ENCODE peak calls at places on chromosomes 12 and 14, in ten cellular contexts. One of them, this sample, is unnamed.

GRCh38 chr12:75553398-75553797 is 42.0 kb upstream of the KRR1 start:
- DNase-seq in breast epithelium: no peak
- DNase-seq in astrocyte of the spinal cord: peak
- DNase-seq in AG04449: no peak
- DNase-seq in esophagus muscularis mucosa: no peak
- DNase-seq in HepG2: no peak
- DNase-seq in GM23338: peak
- DNase-seq in right cardiac atrium: no peak
- DNase-seq in NT2/D1: no peak
- DNase-seq in naive thymus-derived CD4-positive, alpha-beta T cell: no peak
- DNase-seq in this sample: no peak

GRCh38 chr14:65462411-65462810 is 49.9 kb downstream of the FUT8 start:
- DNase-seq in breast epithelium: no peak
- DNase-seq in astrocyte of the spinal cord: peak
- DNase-seq in AG04449: peak
- DNase-seq in esophagus muscularis mucosa: no peak
- DNase-seq in HepG2: no peak
- DNase-seq in GM23338: no peak
- DNase-seq in right cardiac atrium: no peak
- DNase-seq in NT2/D1: no peak
- DNase-seq in naive thymus-derived CD4-positive, alpha-beta T cell: no peak
- DNase-seq in this sample: no peak

GRCh38 chr12:2335517-2335916 is 282.7 kb downstream of the CACNA1C start:
- DNase-seq in breast epithelium: no peak
- DNase-seq in astrocyte of the spinal cord: no peak
- DNase-seq in AG04449: no peak
- DNase-seq in esophagus muscularis mucosa: no peak
- DNase-seq in HepG2: no peak
- DNase-seq in GM23338: no peak
- DNase-seq in right cardiac atrium: no peak
- DNase-seq in NT2/D1: no peak
- DNase-seq in naive thymus-derived CD4-positive, alpha-beta T cell: no peak
- DNase-seq in this sample: no peak

GRCh38 chr12:92188517-92189188 is 43.0 kb upstream of the BTG1 start:
- DNase-seq in breast epithelium: no peak
- DNase-seq in astrocyte of the spinal cord: no peak
- DNase-seq in AG04449: no peak
- DNase-seq in esophagus muscularis mucosa: no peak
- DNase-seq in HepG2: no peak
- DNase-seq in GM23338: no peak
- DNase-seq in right cardiac atrium: no peak
- DNase-seq in NT2/D1: no peak
- DNase-seq in naive thymus-derived CD4-positive, alpha-beta T cell: no peak
- DNase-seq in this sample: no peak

GRCh38 chr14:52848626-52849025 is 57.2 kb upstream of the GNPNAT1 start:
- DNase-seq in breast epithelium: no peak
- DNase-seq in astrocyte of the spinal cord: peak
- DNase-seq in AG04449: no peak
- DNase-seq in esophagus muscularis mucosa: no peak
- DNase-seq in HepG2: no peak
- DNase-seq in GM23338: no peak
- DNase-seq in right cardiac atrium: no peak
- DNase-seq in NT2/D1: no peak
- DNase-seq in naive thymus-derived CD4-positive, alpha-beta T cell: no peak
- DNase-seq in this sample: no peak

GRCh38 chr12:116726749-116727148 is 11.1 kb downstream of the SPRING1 start:
- DNase-seq in breast epithelium: no peak
- DNase-seq in astrocyte of the spinal cord: no peak
- DNase-seq in AG04449: no peak
- DNase-seq in esophagus muscularis mucosa: no peak
- DNase-seq in HepG2: no peak
- DNase-seq in GM23338: peak
- DNase-seq in right cardiac atrium: no peak
- DNase-seq in NT2/D1: no peak
- DNase-seq in naive thymus-derived CD4-positive, alpha-beta T cell: no peak
- DNase-seq in this sample: no peak

GRCh38 chr14:58824106-58824505 is 186.3 kb downstream of the DACT1 start:
- DNase-seq in breast epithelium: no peak
- DNase-seq in astrocyte of the spinal cord: no peak
- DNase-seq in AG04449: no peak
- DNase-seq in esophagus muscularis mucosa: no peak
- DNase-seq in HepG2: no peak
- DNase-seq in GM23338: no peak
- DNase-seq in right cardiac atrium: no peak
- DNase-seq in NT2/D1: no peak
- DNase-seq in naive thymus-derived CD4-positive, alpha-beta T cell: no peak
- DNase-seq in this sample: no peak

GRCh38 chr14:95217391-95217900 is 60.1 kb upstream of the DICER1 start:
- DNase-seq in breast epithelium: no peak
- DNase-seq in astrocyte of the spinal cord: no peak
- DNase-seq in AG04449: no peak
- DNase-seq in esophagus muscularis mucosa: no peak
- DNase-seq in HepG2: no peak
- DNase-seq in GM23338: no peak
- DNase-seq in right cardiac atrium: no peak
- DNase-seq in NT2/D1: no peak
- DNase-seq in naive thymus-derived CD4-positive, alpha-beta T cell: no peak
- DNase-seq in this sample: no peak

GRCh38 chr12:80692114-80692513 is 15.3 kb upstream of the MYF6 start:
- DNase-seq in breast epithelium: no peak
- DNase-seq in astrocyte of the spinal cord: no peak
- DNase-seq in AG04449: no peak
- DNase-seq in esophagus muscularis mucosa: no peak
- DNase-seq in HepG2: no peak
- DNase-seq in GM23338: no peak
- DNase-seq in right cardiac atrium: no peak
- DNase-seq in NT2/D1: no peak
- DNase-seq in naive thymus-derived CD4-positive, alpha-beta T cell: no peak
- DNase-seq in this sample: no peak

GRCh38 chr14:101865288-101865687 is 99.1 kb upstream of the DYNC1H1 start:
- DNase-seq in breast epithelium: no peak
- DNase-seq in astrocyte of the spinal cord: no peak
- DNase-seq in AG04449: no peak
- DNase-seq in esophagus muscularis mucosa: no peak
- DNase-seq in HepG2: no peak
- DNase-seq in GM23338: no peak
- DNase-seq in right cardiac atrium: no peak
- DNase-seq in NT2/D1: no peak
- DNase-seq in naive thymus-derived CD4-positive, alpha-beta T cell: no peak
- DNase-seq in this sample: no peak

GRCh38 chr14:35369701-35370191 is 34.8 kb downstream of the NFKBIA start:
- DNase-seq in breast epithelium: no peak
- DNase-seq in astrocyte of the spinal cord: peak
- DNase-seq in AG04449: no peak
- DNase-seq in esophagus muscularis mucosa: no peak
- DNase-seq in HepG2: no peak
- DNase-seq in GM23338: no peak
- DNase-seq in right cardiac atrium: no peak
- DNase-seq in NT2/D1: no peak
- DNase-seq in naive thymus-derived CD4-positive, alpha-beta T cell: no peak
- DNase-seq in this sample: no peak

GRCh38 chr12:126704609-126705008 is 1562.4 kb upstream of the TMEM132C start:
- DNase-seq in breast epithelium: no peak
- DNase-seq in astrocyte of the spinal cord: no peak
- DNase-seq in AG04449: no peak
- DNase-seq in esophagus muscularis mucosa: no peak
- DNase-seq in HepG2: no peak
- DNase-seq in GM23338: peak
- DNase-seq in right cardiac atrium: no peak
- DNase-seq in NT2/D1: no peak
- DNase-seq in naive thymus-derived CD4-positive, alpha-beta T cell: no peak
- DNase-seq in this sample: no peak

GRCh38 chr12:76551482-76551888 is 8.1 kb downstream of the OSBPL8 start:
- DNase-seq in breast epithelium: no peak
- DNase-seq in astrocyte of the spinal cord: no peak
- DNase-seq in AG04449: no peak
- DNase-seq in esophagus muscularis mucosa: no peak
- DNase-seq in HepG2: no peak
- DNase-seq in GM23338: no peak
- DNase-seq in right cardiac atrium: no peak
- DNase-seq in NT2/D1: no peak
- DNase-seq in naive thymus-derived CD4-positive, alpha-beta T cell: no peak
- DNase-seq in this sample: no peak

GRCh38 chr12:108799528-108800243 is 57.7 kb downstream of the SSH1 start:
- DNase-seq in breast epithelium: no peak
- DNase-seq in astrocyte of the spinal cord: no peak
- DNase-seq in AG04449: no peak
- DNase-seq in esophagus muscularis mucosa: no peak
- DNase-seq in HepG2: no peak
- DNase-seq in GM23338: no peak
- DNase-seq in right cardiac atrium: no peak
- DNase-seq in NT2/D1: no peak
- DNase-seq in naive thymus-derived CD4-positive, alpha-beta T cell: no peak
- DNase-seq in this sample: no peak

GRCh38 chr14:69037790-69038448 is 58.8 kb upstream of the ACTN1 start:
- DNase-seq in breast epithelium: no peak
- DNase-seq in astrocyte of the spinal cord: no peak
- DNase-seq in AG04449: no peak
- DNase-seq in esophagus muscularis mucosa: no peak
- DNase-seq in HepG2: no peak
- DNase-seq in GM23338: peak
- DNase-seq in right cardiac atrium: peak
- DNase-seq in NT2/D1: no peak
- DNase-seq in naive thymus-derived CD4-positive, alpha-beta T cell: no peak
- DNase-seq in this sample: no peak

DNA sequence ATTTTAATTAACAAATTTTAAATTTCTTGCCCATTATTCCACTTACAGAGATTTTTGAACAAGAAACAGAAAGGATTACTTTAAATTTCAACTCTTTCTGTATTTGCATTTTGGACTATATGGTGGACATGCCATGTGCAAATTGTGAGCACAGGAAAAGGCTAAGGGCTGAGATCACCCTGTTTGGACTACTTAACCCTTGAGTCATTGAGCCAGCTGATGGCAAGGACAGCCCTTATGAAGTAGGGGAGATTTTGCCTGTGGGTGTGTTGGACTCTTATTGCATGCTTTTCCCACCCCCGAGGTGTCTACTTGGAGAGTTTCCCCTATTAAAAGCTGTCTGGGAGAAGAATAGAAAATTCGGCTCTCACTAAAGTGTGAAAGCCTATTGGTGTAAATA is 17.2 kb downstream of the DERA start:
- DNase-seq in breast epithelium: no peak
- DNase-seq in astrocyte of the spinal cord: peak
- DNase-seq in AG04449: peak
- DNase-seq in esophagus muscularis mucosa: no peak
- DNase-seq in HepG2: peak
- DNase-seq in GM23338: no peak
- DNase-seq in right cardiac atrium: no peak
- DNase-seq in NT2/D1: no peak
- DNase-seq in naive thymus-derived CD4-positive, alpha-beta T cell: no peak
- DNase-seq in this sample: no peak
- H3K4me3 ChIP-seq in breast epithelium: no peak
- H3K4me3 ChIP-seq in astrocyte of the spinal cord: no peak
- H3K4me3 ChIP-seq in AG04449: no peak
- H3K4me3 ChIP-seq in esophagus muscularis mucosa: no peak
- H3K4me3 ChIP-seq in HepG2: no peak
- H3K4me3 ChIP-seq in GM23338: no peak
- H3K4me3 ChIP-seq in right cardiac atrium: no peak
- H3K4me3 ChIP-seq in NT2/D1: no peak
- H3K4me3 ChIP-seq in naive thymus-derived CD4-positive, alpha-beta T cell: no peak
- H3K4me3 ChIP-seq in this sample: no peak

GRCh38 chr12:95241761-95242506 is 24.3 kb downstream of the VEZT start:
- DNase-seq in breast epithelium: no peak
- DNase-seq in astrocyte of the spinal cord: no peak
- DNase-seq in AG04449: no peak
- DNase-seq in esophagus muscularis mucosa: no peak
- DNase-seq in HepG2: no peak
- DNase-seq in GM23338: no peak
- DNase-seq in right cardiac atrium: no peak
- DNase-seq in NT2/D1: no peak
- DNase-seq in naive thymus-derived CD4-positive, alpha-beta T cell: no peak
- DNase-seq in this sample: no peak

GRCh38 chr12:95239216-95239615 is 21.6 kb downstream of the VEZT start:
- DNase-seq in breast epithelium: no peak
- DNase-seq in astrocyte of the spinal cord: no peak
- DNase-seq in AG04449: no peak
- DNase-seq in esophagus muscularis mucosa: no peak
- DNase-seq in HepG2: peak
- DNase-seq in GM23338: no peak
- DNase-seq in right cardiac atrium: no peak
- DNase-seq in NT2/D1: no peak
- DNase-seq in naive thymus-derived CD4-positive, alpha-beta T cell: no peak
- DNase-seq in this sample: no peak

GRCh38 chr12:95238150-95238549 is 20.5 kb downstream of the VEZT start:
- DNase-seq in breast epithelium: no peak
- DNase-seq in astrocyte of the spinal cord: no peak
- DNase-seq in AG04449: no peak
- DNase-seq in esophagus muscularis mucosa: no peak
- DNase-seq in HepG2: no peak
- DNase-seq in GM23338: no peak
- DNase-seq in right cardiac atrium: no peak
- DNase-seq in NT2/D1: no peak
- DNase-seq in naive thymus-derived CD4-positive, alpha-beta T cell: no peak
- DNase-seq in this sample: no peak

GRCh38 chr12:95243497-95244183 is 26.0 kb downstream of the VEZT start:
- DNase-seq in breast epithelium: no peak
- DNase-seq in astrocyte of the spinal cord: no peak
- DNase-seq in AG04449: no peak
- DNase-seq in esophagus muscularis mucosa: no peak
- DNase-seq in HepG2: no peak
- DNase-seq in GM23338: no peak
- DNase-seq in right cardiac atrium: no peak
- DNase-seq in NT2/D1: no peak
- DNase-seq in naive thymus-derived CD4-positive, alpha-beta T cell: no peak
- DNase-seq in this sample: no peak

GRCh38 chr12:95240556-95240955 is 22.9 kb downstream of the VEZT start:
- DNase-seq in breast epithelium: no peak
- DNase-seq in astrocyte of the spinal cord: no peak
- DNase-seq in AG04449: no peak
- DNase-seq in esophagus muscularis mucosa: no peak
- DNase-seq in HepG2: no peak
- DNase-seq in GM23338: no peak
- DNase-seq in right cardiac atrium: no peak
- DNase-seq in NT2/D1: no peak
- DNase-seq in naive thymus-derived CD4-positive, alpha-beta T cell: no peak
- DNase-seq in this sample: no peak
- H3K4me3 ChIP-seq in breast epithelium: no peak
- H3K4me3 ChIP-seq in astrocyte of the spinal cord: no peak
- H3K4me3 ChIP-seq in AG04449: no peak
- H3K4me3 ChIP-seq in esophagus muscularis mucosa: no peak
- H3K4me3 ChIP-seq in HepG2: no peak
- H3K4me3 ChIP-seq in GM23338: no peak
- H3K4me3 ChIP-seq in right cardiac atrium: no peak
- H3K4me3 ChIP-seq in NT2/D1: no peak
- H3K4me3 ChIP-seq in naive thymus-derived CD4-positive, alpha-beta T cell: no peak
- H3K4me3 ChIP-seq in this sample: no peak

GRCh38 chr12:21775130-21775920 is 819 bp upstream of the KCNJ8 start:
- DNase-seq in breast epithelium: no peak
- DNase-seq in astrocyte of the spinal cord: no peak
- DNase-seq in AG04449: no peak
- DNase-seq in esophagus muscularis mucosa: no peak
- DNase-seq in HepG2: no peak
- DNase-seq in GM23338: peak
- DNase-seq in right cardiac atrium: no peak
- DNase-seq in NT2/D1: no peak
- DNase-seq in naive thymus-derived CD4-positive, alpha-beta T cell: no peak
- DNase-seq in this sample: no peak
- H3K4me3 ChIP-seq in breast epithelium: peak
- H3K4me3 ChIP-seq in astrocyte of the spinal cord: peak
- H3K4me3 ChIP-seq in AG04449: no peak
- H3K4me3 ChIP-seq in esophagus muscularis mucosa: peak
- H3K4me3 ChIP-seq in HepG2: no peak
- H3K4me3 ChIP-seq in GM23338: peak
- H3K4me3 ChIP-seq in right cardiac atrium: peak
- H3K4me3 ChIP-seq in NT2/D1: peak
- H3K4me3 ChIP-seq in naive thymus-derived CD4-positive, alpha-beta T cell: no peak
- H3K4me3 ChIP-seq in this sample: peak

GRCh38 chr12:122965851-122966742 is at the start of gene ABCB9:
- DNase-seq in breast epithelium: peak
- DNase-seq in astrocyte of the spinal cord: peak
- DNase-seq in AG04449: no peak
- DNase-seq in esophagus muscularis mucosa: peak
- DNase-seq in HepG2: peak
- DNase-seq in GM23338: peak
- DNase-seq in right cardiac atrium: peak
- DNase-seq in NT2/D1: peak
- DNase-seq in naive thymus-derived CD4-positive, alpha-beta T cell: peak
- DNase-seq in this sample: peak
- H3K4me3 ChIP-seq in breast epithelium: peak
- H3K4me3 ChIP-seq in astrocyte of the spinal cord: peak
- H3K4me3 ChIP-seq in AG04449: peak
- H3K4me3 ChIP-seq in esophagus muscularis mucosa: peak
- H3K4me3 ChIP-seq in HepG2: peak
- H3K4me3 ChIP-seq in GM23338: peak
- H3K4me3 ChIP-seq in right cardiac atrium: peak
- H3K4me3 ChIP-seq in NT2/D1: peak
- H3K4me3 ChIP-seq in naive thymus-derived CD4-positive, alpha-beta T cell: peak
- H3K4me3 ChIP-seq in this sample: peak